ENCODE peak calls at places on chromosomes 16 and 17, in six cellular contexts. J, H, O, K, Z and F are unnamed samples.
A peak's percentile ranks its signal among the peaks of the same experiment; 100 is the strongest.

GRCh38 chr17:18246880-18247612 is 11.5 kb downstream of the FLII start:
- DNase-seq in J (no peak), H (no peak), O (peak; percentile 40), K (peak; percentile 61), Z (no peak), F (peak; percentile 17)

GRCh38 chr17:38663125-38663751 is 11.5 kb downstream of the EPOP start:
- DNase-seq in J (no peak), H (no peak), O (peak; percentile 46), K (peak; percentile 68), Z (no peak), F (peak; percentile 20)

GRCh38 chr16:56357291-56357764 is 68.0 kb downstream of the AMFR start:
- DNase-seq in J (no peak), H (no peak), O (peak; percentile 69), K (no peak), Z (no peak), F (peak; percentile 27)

GRCh38 chr16:88885693-88886253 is 19.3 kb upstream of the PABPN1L start:
- DNase-seq in J (no peak), H (no peak), O (no peak), K (no peak), Z (no peak), F (no peak)

GRCh38 chr17:81254955-81255717 is 16.0 kb downstream of the NDUFAF8 start:
- DNase-seq in J (no peak), H (no peak), O (peak; percentile 78), K (peak; percentile 67), Z (peak; percentile 80), F (peak; percentile 75)

GRCh38 chr16:31063843-31064611 is 10.0 kb downstream of the ZNF668 start:
- DNase-seq in J (no peak), H (no peak), O (no peak), K (no peak), Z (no peak), F (no peak)

GRCh38 chr16:86517652-86518258 is 7.4 kb downstream of the FOXF1 start:
- DNase-seq in J (no peak), H (no peak), O (peak; percentile 65), K (peak; percentile 54), Z (peak; percentile 48), F (peak; percentile 84)

GRCh38 chr16:84897911-84898377 is 78.2 kb downstream of the CRISPLD2 start:
- DNase-seq in J (no peak), H (no peak), O (no peak), K (no peak), Z (peak; percentile 65), F (no peak)

GRCh38 chr17:61325382-61326073 is 74.1 kb upstream of the TBX2 start:
- DNase-seq in J (no peak), H (no peak), O (peak; percentile 96), K (no peak), Z (no peak), F (no peak)

GRCh38 chr17:5706835-5707234 is 122.5 kb upstream of the NLRP1 start:
- DNase-seq in J (no peak), H (peak; percentile 23), O (peak; percentile 69), K (peak; percentile 44), Z (peak; percentile 37), F (peak; percentile 43)

GRCh38 chr17:62109378-62109902 is 44.4 kb upstream of the MED13 start:
- DNase-seq in J (peak; percentile 21), H (no peak), O (peak; percentile 76), K (peak; percentile 82), Z (no peak), F (peak; percentile 52)

GRCh38 chr17:46264456-46265198 is 30.3 kb upstream of the LRRC37A start:
- DNase-seq in J (peak; percentile 59), H (no peak), O (peak; percentile 86), K (no peak), Z (no peak), F (peak; percentile 63)

GRCh38 chr16:58862334-58863024 is 128.4 kb upstream of the GOT2 start:
- DNase-seq in J (no peak), H (no peak), O (no peak), K (no peak), Z (no peak), F (no peak)

GRCh38 chr17:38898812-38899348 is 26.5 kb upstream of the LASP1NB start:
- DNase-seq in J (peak; percentile 81), H (peak; percentile 58), O (peak; percentile 69), K (no peak), Z (no peak), F (no peak)

GRCh38 chr16:27650073-27650701 is 100.2 kb downstream of the KATNIP start:
- DNase-seq in J (no peak), H (no peak), O (peak; percentile 14), K (no peak), Z (no peak), F (no peak)

GRCh38 chr17:13626703-13627102 is 25.0 kb upstream of the HS3ST3A1 start:
- DNase-seq in J (no peak), H (no peak), O (peak; percentile 71), K (no peak), Z (no peak), F (peak; percentile 16)

GRCh38 chr17:33687831-33688230 is 394.7 kb upstream of the ASIC2 start:
- DNase-seq in J (no peak), H (no peak), O (no peak), K (no peak), Z (no peak), F (no peak)

GRCh38 chr16:69927056-69927757 is 23.9 kb upstream of the CLEC18A start:
- DNase-seq in J (no peak), H (no peak), O (peak; percentile 77), K (peak; percentile 40), Z (peak; percentile 86), F (peak; percentile 87)

GRCh38 chr16:79532785-79533184 is 67.8 kb downstream of the MAF start:
- DNase-seq in J (no peak), H (no peak), O (no peak), K (no peak), Z (no peak), F (no peak)

GRCh38 chr16:10984509-10984908 is 40.1 kb downstream of the CLEC16A start:
- DNase-seq in J (no peak), H (no peak), O (peak; percentile 40), K (no peak), Z (no peak), F (peak; percentile 23)

GRCh38 chr16:68790130-68790761 is 53.1 kb upstream of the TANGO6 start:
- DNase-seq in J (no peak), H (no peak), O (peak; percentile 81), K (peak; percentile 32), Z (no peak), F (peak; percentile 79)

GRCh38 chr16:72561-73537 is at the start of gene RHBDF1:
- DNase-seq in J (no peak), H (no peak), O (peak; percentile 58), K (peak; percentile 66), Z (no peak), F (peak; percentile 50)

GRCh38 chr17:7573324-7574080 is 5.9 kb upstream of the CD68 start:
- DNase-seq in J (peak; percentile 90), H (peak; percentile 82), O (peak; percentile 94), K (peak; percentile 85), Z (peak; percentile 89), F (peak; percentile 94)

GRCh38 chr17:64120159-64120558 is 9.8 kb downstream of the ERN1 start:
- DNase-seq in J (no peak), H (no peak), O (no peak), K (no peak), Z (no peak), F (no peak)

GRCh38 chr17:14882131-14882530 is 383.0 kb downstream of the PMP22 start:
- DNase-seq in J (no peak), H (no peak), O (no peak), K (no peak), Z (no peak), F (peak; percentile 78)

GRCh38 chr17:63454915-63455314 is 8.8 kb upstream of the CYB561 start:
- DNase-seq in J (no peak), H (no peak), O (no peak), K (no peak), Z (no peak), F (no peak)

GRCh38 chr17:4559851-4560820 is at the start of gene GGT6:
- DNase-seq in J (no peak), H (no peak), O (no peak), K (peak; percentile 94), Z (no peak), F (no peak)

GRCh38 chr17:45341389-45342158 is 24.8 kb upstream of the MAP3K14 start:
- DNase-seq in J (no peak), H (no peak), O (peak; percentile 84), K (no peak), Z (peak; percentile 55), F (peak; percentile 92)

GRCh38 chr17:1229354-1229890 is 40.8 kb upstream of the BHLHA9 start:
- DNase-seq in J (no peak), H (no peak), O (no peak), K (peak; percentile 31), Z (peak; percentile 78), F (no peak)

GRCh38 chr16:23171234-23171948 is 11.2 kb upstream of the SCNN1G start:
- DNase-seq in J (no peak), H (no peak), O (peak; percentile 42), K (no peak), Z (no peak), F (peak; percentile 24)